ENCODE peak calls at places on chromosomes 2 and 18, in six cellular contexts. I, X, T, A, Q and U are unnamed samples.

GRCh38 chr18:9933865-9934264 is 20.0 kb downstream of the VAPA start:
- DNase-seq in I (no peak), A (no peak), T (no peak), X (no peak), Q (no peak), U (no peak)

GRCh38 chr2:43228782-43229659 is 2.6 kb upstream of the ZFP36L2 start:
- DNase-seq in X (no peak), A (no peak), Q (no peak), I (no peak), T (no peak), U (peak)

GRCh38 chr2:10257500-10258147 is 45.1 kb upstream of the HPCAL1 start:
- DNase-seq in Q (no peak), A (peak), X (no peak), I (no peak), T (no peak), U (no peak)

GRCh38 chr2:168850846-168851245 is 39.4 kb downstream of the SPC25 start:
- DNase-seq in T (no peak), Q (no peak), I (no peak), X (no peak), A (no peak), U (peak)

GRCh38 chr2:43343573-43344304 is 117.3 kb upstream of the ZFP36L2 start:
- DNase-seq in Q (peak), T (no peak), X (peak), A (peak), I (no peak), U (peak)

GRCh38 chr2:36343601-36344000 is 12.0 kb upstream of the CRIM1 start:
- DNase-seq in Q (no peak), T (no peak), A (no peak), X (no peak), I (no peak), U (no peak)

GRCh38 chr2:215917953-215918620 is 95.3 kb downstream of the MREG start:
- DNase-seq in Q (no peak), T (peak), A (no peak), I (no peak), X (peak), U (peak)

GRCh38 chr2:114160263-114161001 is 270.5 kb downstream of the ACTR3 start:
- DNase-seq in T (no peak), Q (no peak), X (no peak), A (no peak), I (no peak), U (no peak)

GRCh38 chr2:148899638-148900318 is 24.8 kb downstream of the KIF5C start:
- DNase-seq in Q (no peak), I (no peak), X (no peak), A (no peak), T (no peak), U (no peak)

GRCh38 chr2:210477496-210477895 is 937 bp upstream of the LANCL1 start:
- DNase-seq in A (no peak), Q (peak), X (peak), T (no peak), I (no peak), U (peak)

GRCh38 chr18:51009071-51009470 is 20.9 kb upstream of the SMAD4 start:
- DNase-seq in I (no peak), Q (no peak), X (no peak), T (no peak), A (no peak), U (no peak)

GRCh38 chr2:11925295-11925694 is 178.9 kb downstream of the LPIN1 start:
- DNase-seq in T (no peak), X (no peak), A (no peak), I (no peak), Q (no peak), U (no peak)

GRCh38 chr2:10048501-10049171 is 5.3 kb downstream of the KLF11 start:
- DNase-seq in A (peak), I (no peak), X (no peak), Q (no peak), T (no peak), U (peak)

GRCh38 chr2:45404807-45405297 is 206.2 kb downstream of the SRBD1 start:
- DNase-seq in X (no peak), A (no peak), T (no peak), I (no peak), Q (no peak), U (no peak)

GRCh38 chr2:33680906-33681305 is 81.8 kb upstream of the FAM98A start:
- DNase-seq in A (no peak), T (no peak), Q (no peak), I (no peak), X (no peak), U (no peak)

GRCh38 chr2:100785621-100786296 is 34.2 kb upstream of the NPAS2 start:
- DNase-seq in A (no peak), X (no peak), Q (no peak), I (no peak), T (no peak), U (no peak)

GRCh38 chr18:75727479-75727878 is 300.0 kb upstream of the SMIM21 start:
- DNase-seq in I (no peak), Q (no peak), T (no peak), X (no peak), A (no peak), U (peak)

GRCh38 chr2:69138247-69138754 is 125.3 kb downstream of the ANTXR1 start:
- DNase-seq in A (no peak), I (no peak), X (peak), Q (no peak), T (no peak), U (peak)

GRCh38 chr2:63486861-63487290 is 101.4 kb downstream of the WDPCP start:
- DNase-seq in Q (no peak), I (no peak), X (no peak), T (no peak), A (no peak), U (peak)

GRCh38 chr18:26813043-26813442 is 52.5 kb downstream of the AQP4 start:
- DNase-seq in I (no peak), Q (peak), A (no peak), X (no peak), T (peak), U (peak)

GRCh38 chr18:32822197-32822596 is 49.4 kb upstream of the KLHL14 start:
- DNase-seq in I (no peak), Q (no peak), T (no peak), X (no peak), A (no peak), U (no peak)

GRCh38 chr2:64905338-64906024 is 83.7 kb upstream of the SLC1A4 start:
- DNase-seq in A (no peak), X (no peak), Q (no peak), I (no peak), T (no peak), U (no peak)

GRCh38 chr2:40434638-40435296 is 17.1 kb downstream of the SLC8A1 start:
- DNase-seq in Q (no peak), I (no peak), X (peak), A (no peak), T (no peak), U (peak)

GRCh38 chr2:239678186-239678490 is 277.3 kb upstream of the HDAC4 start:
- DNase-seq in I (no peak), A (no peak), X (no peak), Q (no peak), T (no peak), U (no peak)
- TF ChIP-seq CTCF in I (no peak), A (no peak), X (no peak), Q (no peak), T (no peak), U (no peak)

GRCh38 chr2:241268716-241269445 is 46.6 kb downstream of the HDLBP start:
- DNase-seq in I (no peak), A (no peak), X (peak), T (no peak), Q (no peak), U (no peak)
- H3K4me3 ChIP-seq in I (no peak), A (no peak), X (no peak), T (no peak), Q (no peak), U (no peak)

GRCh38 chr18:52486052-52486451 is 146.1 kb downstream of the DCC start:
- DNase-seq in T (no peak), Q (no peak), X (no peak), A (no peak), I (no peak), U (no peak)

GRCh38 chr18:52481116-52481515 is 141.1 kb downstream of the DCC start:
- DNase-seq in Q (no peak), X (no peak), T (no peak), I (no peak), A (no peak), U (no peak)

DNA sequence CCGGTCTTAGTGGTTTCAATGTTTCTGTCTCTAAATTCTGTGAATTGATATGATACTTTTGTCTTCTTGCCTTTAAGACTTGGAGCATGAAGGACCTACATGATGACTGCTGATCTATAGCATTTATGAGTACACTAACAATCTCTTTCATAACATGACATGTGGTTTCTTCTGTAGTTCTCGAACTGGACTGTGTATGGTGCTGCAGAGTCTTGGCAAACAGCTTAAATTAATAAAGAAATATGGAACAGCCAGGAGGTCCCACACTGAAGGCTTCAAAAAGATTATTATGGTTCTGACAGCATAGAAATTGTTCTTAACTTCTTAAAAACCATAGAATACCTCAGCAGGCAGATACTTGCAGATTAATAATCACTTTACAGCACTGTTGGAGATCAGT is 145.0 kb downstream of the DCC start:
- DNase-seq in T (no peak), I (no peak), X (no peak), Q (no peak), A (no peak), U (peak)
- TF ChIP-seq CTCF in T (no peak), I (no peak), X (no peak), Q (no peak), A (no peak), U (no peak)

DNA sequence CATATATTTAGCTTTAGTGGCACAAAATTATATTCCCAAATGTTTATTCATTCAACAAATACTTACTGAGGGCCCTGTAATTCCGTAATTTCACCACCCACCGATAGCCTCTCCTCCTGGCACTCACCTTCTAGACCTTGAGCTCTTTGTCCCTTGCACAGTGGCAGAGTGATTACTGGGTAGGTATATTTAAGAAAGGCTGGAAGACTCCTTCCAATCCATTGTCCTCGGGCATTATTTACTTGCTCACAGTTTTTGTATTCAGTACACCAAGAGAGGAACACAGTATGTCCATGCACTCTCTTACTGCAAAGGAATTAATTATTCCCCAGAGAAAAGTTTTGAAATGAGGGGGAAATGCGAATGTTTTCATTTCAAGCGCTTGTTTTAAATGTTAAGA is 1.1 kb upstream of the CDCA7 start:
- DNase-seq in T (no peak), I (no peak), A (no peak), Q (no peak), X (no peak), U (no peak)
- H3K4me3 ChIP-seq in T (peak), I (no peak), A (peak), Q (no peak), X (no peak), U (no peak)

GRCh38 chr2:27407798-27408491 is 1.4 kb downstream of the PPM1G start:
- DNase-seq in X (no peak), A (no peak), T (no peak), I (no peak), Q (no peak), U (peak)

GRCh38 chr2:27412419-27413152 is 3.2 kb upstream of the PPM1G start:
- DNase-seq in Q (no peak), I (no peak), X (no peak), A (no peak), T (no peak), U (no peak)

GRCh38 chr2:27409321-27410073 is at the start of gene PPM1G:
- DNase-seq in I (peak), X (peak), Q (peak), A (peak), T (peak), U (peak)

DNA sequence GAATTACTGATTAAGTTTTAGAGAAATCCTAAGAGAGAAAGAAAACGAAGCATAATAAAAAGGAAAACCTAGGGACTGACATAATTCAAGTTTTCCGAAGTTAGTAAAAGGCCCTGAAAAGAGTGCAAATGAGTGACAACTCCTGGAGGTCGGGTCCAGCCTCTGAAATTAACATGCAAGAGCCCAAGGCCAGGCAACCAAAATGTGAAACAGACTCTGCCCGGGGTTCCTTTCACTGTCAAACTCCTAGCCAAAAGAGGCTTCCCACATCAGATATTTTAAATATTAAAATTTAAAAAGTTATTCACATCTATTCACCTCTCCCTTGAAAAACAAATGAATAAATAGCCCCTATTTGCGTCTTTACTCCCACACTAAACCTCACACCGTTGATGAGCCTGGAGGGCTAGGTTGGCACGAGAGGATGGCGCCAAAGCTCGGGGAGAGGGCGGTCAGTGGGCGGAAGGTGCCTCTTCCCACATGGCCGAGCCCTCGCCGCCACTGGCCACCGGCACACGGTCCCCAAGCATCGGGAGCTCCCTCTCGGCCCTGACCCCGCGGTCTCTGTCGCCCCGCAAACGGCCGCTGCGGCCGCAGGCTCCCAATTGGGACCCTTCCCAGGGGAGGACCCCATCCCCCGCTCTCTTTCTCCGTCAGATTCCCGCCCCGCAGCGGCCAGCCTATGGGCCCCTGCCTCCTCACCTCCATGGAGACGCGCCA is 630 bp downstream of the PPM1G start:
- DNase-seq in T (no peak), X (no peak), A (no peak), Q (no peak), I (no peak), U (no peak)
- TF ChIP-seq CTCF in T (no peak), X (no peak), A (no peak), Q (no peak), I (no peak), U (no peak)

DNA sequence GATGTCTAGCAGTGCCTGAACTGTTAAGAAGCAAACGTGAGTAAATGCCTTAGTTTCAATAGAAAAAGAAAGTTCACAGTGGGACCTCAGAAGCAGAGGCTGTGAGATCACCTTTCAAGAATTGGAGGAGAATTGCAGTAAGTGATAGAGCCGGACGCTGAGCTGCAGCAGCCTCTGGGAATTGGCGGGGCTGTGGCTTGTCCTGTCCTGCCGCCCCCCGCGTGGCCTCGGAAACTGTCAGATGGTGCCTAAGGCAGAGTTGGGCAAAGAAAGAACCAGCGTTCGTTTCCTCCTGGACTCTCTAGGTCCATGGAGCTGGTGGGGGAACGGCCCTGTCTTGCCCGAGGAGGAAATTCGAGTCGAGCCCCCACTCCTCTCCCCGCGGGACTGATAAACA is 567 bp upstream of the EMILIN2 start:
- DNase-seq in A (peak), Q (no peak), X (no peak), T (no peak), I (no peak), U (peak)
- H3K4me3 ChIP-seq in A (peak), Q (peak), X (peak), T (peak), I (peak), U (peak)

DNA sequence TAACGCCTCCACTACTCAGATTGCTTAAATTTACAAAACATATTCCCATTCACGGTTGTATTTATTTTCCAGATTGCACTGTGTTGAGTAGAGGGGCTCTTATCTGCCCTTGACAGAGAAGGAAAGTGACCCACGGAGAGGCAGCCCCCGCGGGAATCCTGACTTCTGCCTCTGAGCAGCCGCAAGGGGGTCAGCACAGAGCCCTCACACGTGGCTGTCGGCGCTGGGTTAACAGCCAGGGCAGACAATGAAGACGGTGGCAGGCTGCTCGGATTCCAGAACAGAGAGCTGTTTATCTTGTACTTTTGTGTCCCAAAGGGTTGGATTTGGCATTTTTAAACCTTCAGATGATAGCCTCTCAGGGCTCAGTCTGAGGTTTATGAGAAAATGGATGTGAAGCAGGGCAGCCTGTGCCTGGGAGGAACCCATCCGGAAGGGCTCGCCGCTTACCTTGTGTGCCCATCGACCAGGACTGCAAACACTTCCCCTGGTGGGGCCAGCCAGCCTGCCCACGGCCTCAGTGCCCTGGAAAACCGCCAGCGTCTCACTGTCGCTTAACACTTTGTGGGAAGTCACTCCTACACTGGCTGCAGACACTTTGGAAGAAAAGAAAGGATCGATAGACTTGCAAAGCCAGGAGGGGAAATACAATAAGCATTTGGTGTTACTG is 325.1 kb upstream of the MYT1L start:
- DNase-seq in X (no peak), T (no peak), A (no peak), Q (no peak), I (no peak), U (no peak)
- TF ChIP-seq CTCF in X (no peak), T (no peak), A (no peak), Q (no peak), I (no peak), U (no peak)

DNA sequence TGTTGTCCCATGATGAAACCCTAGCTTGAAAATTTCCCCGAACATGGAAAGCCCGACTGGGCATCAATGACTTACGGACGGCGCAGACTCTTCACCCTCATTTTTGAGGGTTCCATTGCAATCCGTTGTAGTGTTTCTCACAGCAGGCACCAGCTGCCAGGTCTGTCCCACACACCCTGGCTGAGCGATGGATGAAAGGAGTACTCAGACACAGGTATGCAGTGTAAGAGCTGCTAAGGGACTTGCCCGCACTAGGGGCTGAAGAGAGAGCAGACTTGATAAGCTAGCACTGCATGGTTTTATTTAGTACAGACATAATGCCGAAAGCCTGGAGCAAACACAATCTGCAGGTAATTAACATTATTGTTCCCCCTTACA is 15.8 kb downstream of the DYNAP start:
- DNase-seq in Q (no peak), A (no peak), I (no peak), T (no peak), X (no peak), U (no peak)
- H3K4me3 ChIP-seq in Q (no peak), A (no peak), I (no peak), T (no peak), X (no peak), U (no peak)